ENCODE peak calls at places on chromosomes 4 and X, in five cellular contexts. M is neuronal stem cell, A is NCI-H510A, P is ovary, K is hypothalamus. S is an unnamed sample.

GRCh38 chr4:169116270-169116901 is 106.3 kb upstream of the CBR4 start:
- DNase-seq in M (no peak), A (no peak), P (no peak), K (no peak), S (no peak)

GRCh38 chrX:20664774-20665173 is 398.1 kb upstream of the RPS6KA3 start:
- DNase-seq in M (peak), A (no peak), P (no peak), K (no peak), S (no peak)

GRCh38 chr4:55830048-55830447 is 10.5 kb downstream of the EXOC1L start:
- DNase-seq in M (no peak), A (no peak), P (no peak), K (no peak), S (no peak)

GRCh38 chrX:153776611-153777045 is 4.2 kb upstream of the SRPK3 start:
- DNase-seq in M (no peak), A (no peak), P (no peak), K (no peak), S (no peak)

GRCh38 chrX:154398668-154399526 is 720 bp downstream of the RPL10 start:
- DNase-seq in M (no peak), A (peak), P (peak), K (peak), S (peak)

GRCh38 chr4:173960398-173960797 is 323.1 kb downstream of the FBXO8 start:
- DNase-seq in M (no peak), A (no peak), P (no peak), K (no peak), S (no peak)

GRCh38 chr4:164109517-164109916 is 615.0 kb downstream of the TMA16 start:
- DNase-seq in M (no peak), A (no peak), P (no peak), K (no peak), S (no peak)

GRCh38 chr4:87476934-87477333 is 52.2 kb downstream of the SPARCL1 start:
- DNase-seq in M (no peak), A (no peak), P (no peak), K (no peak), S (no peak)

GRCh38 chrX:69027181-69028005 is 137.9 kb downstream of the PJA1 start:
- DNase-seq in M (no peak), A (no peak), P (no peak), K (no peak), S (no peak)

GRCh38 chr4:71486550-71487323 is 147.9 kb downstream of the SLC4A4 start:
- DNase-seq in M (no peak), A (no peak), P (no peak), K (no peak), S (no peak)

GRCh38 chr4:8191136-8191747 is 7.8 kb upstream of the SH3TC1 start:
- DNase-seq in M (no peak), A (no peak), P (peak), K (peak), S (peak)

GRCh38 chr4:94428884-94429283 is 22.9 kb upstream of the PDLIM5 start:
- DNase-seq in M (no peak), A (no peak), P (no peak), K (no peak), S (no peak)

GRCh38 chr4:185717018-185717726 is 94.8 kb downstream of the SORBS2 start:
- DNase-seq in M (no peak), A (no peak), P (no peak), K (no peak), S (no peak)

GRCh38 chrX:22296871-22297270 is 24.2 kb downstream of the CBLL2 start:
- DNase-seq in M (no peak), A (no peak), P (no peak), K (no peak), S (no peak)

GRCh38 chr4:43816107-43816506 is 632.5 kb downstream of the KCTD8 start:
- DNase-seq in M (no peak), A (peak), P (no peak), K (no peak), S (no peak)

GRCh38 chr4:38664704-38665401 is 854 bp downstream of the KLF3 start:
- DNase-seq in M (peak), A (peak), P (peak), K (peak), S (no peak)

GRCh38 chr4:173119818-173120217 is 48.8 kb upstream of the GALNT7 start:
- DNase-seq in M (no peak), A (no peak), P (no peak), K (no peak), S (no peak)

GRCh38 chr4:68316193-68316969 is 33.5 kb downstream of the YTHDC1 start:
- DNase-seq in M (no peak), A (no peak), P (no peak), K (no peak), S (no peak)

GRCh38 chr4:140693577-140693976 is 62.6 kb downstream of the TBC1D9 start:
- DNase-seq in M (no peak), A (no peak), P (no peak), K (no peak), S (no peak)

S was measured in coronary artery.